ENCODE peak calls at places on chromosomes 4 and X, in four cellular contexts. One of them, this sample, is unnamed.

GRCh38 chrX:2967998-2968909 is 38.1 kb upstream of the ARSH start:
- DNase-seq in K562: no peak
- DNase-seq in GM12878: no peak
- DNase-seq in H1: no peak
- DNase-seq in this sample: no peak

GRCh38 chrX:118437283-118437682 is 58.3 kb upstream of the DOCK11 start:
- DNase-seq in GM12878: no peak
- DNase-seq in H1: no peak
- DNase-seq in K562: no peak
- DNase-seq in this sample: no peak

GRCh38 chr4:139710073-139710472 is 44.5 kb downstream of the MGST2 start:
- DNase-seq in K562: no peak
- DNase-seq in GM12878: no peak
- DNase-seq in H1: no peak
- DNase-seq in this sample: no peak

GRCh38 chr4:128279624-128280225 is 7.9 kb downstream of the PGRMC2 start:
- DNase-seq in GM12878: no peak
- DNase-seq in K562: no peak
- DNase-seq in H1: no peak
- DNase-seq in this sample: no peak

GRCh38 chr4:158171456-158171790 is 1.4 kb downstream of the GASK1B start:
- DNase-seq in GM12878: no peak
- DNase-seq in H1: no peak
- DNase-seq in K562: no peak
- DNase-seq in this sample: no peak

GRCh38 chr4:15153662-15154061 is 151.4 kb downstream of the CPEB2 start:
- DNase-seq in K562: peak; percentile 42
- DNase-seq in GM12878: no peak
- DNase-seq in H1: no peak
- DNase-seq in this sample: no peak

GRCh38 chr4:185280608-185281007 is 71.2 kb downstream of the SNX25 start:
- DNase-seq in GM12878: no peak
- DNase-seq in K562: no peak
- DNase-seq in H1: no peak
- DNase-seq in this sample: no peak

GRCh38 chrX:50638123-50638522 is 167.5 kb upstream of the DGKK start:
- DNase-seq in GM12878: no peak
- DNase-seq in H1: no peak
- DNase-seq in K562: no peak
- DNase-seq in this sample: no peak

GRCh38 chrX:155071694-155072215 is 447 bp downstream of the BRCC3 start:
- DNase-seq in GM12878: no peak
- DNase-seq in K562: no peak
- DNase-seq in H1: no peak
- DNase-seq in this sample: no peak

GRCh38 chr4:169337510-169337909 is 66.8 kb upstream of the SH3RF1 start:
- DNase-seq in H1: no peak
- DNase-seq in K562: no peak
- DNase-seq in GM12878: no peak
- DNase-seq in this sample: no peak

GRCh38 chr4:136078971-136079370 is 1453.3 kb downstream of the PCDH18 start:
- DNase-seq in GM12878: no peak
- DNase-seq in K562: no peak
- DNase-seq in H1: no peak
- DNase-seq in this sample: no peak

GRCh38 chrX:77572322-77572721 is 125.1 kb downstream of the FGF16 start:
- DNase-seq in K562: no peak
- DNase-seq in H1: no peak
- DNase-seq in GM12878: no peak
- DNase-seq in this sample: no peak

GRCh38 chr4:20778896-20779295 is 78.6 kb downstream of the PACRGL start:
- DNase-seq in H1: no peak
- DNase-seq in K562: no peak
- DNase-seq in GM12878: no peak
- DNase-seq in this sample: no peak

DNA sequence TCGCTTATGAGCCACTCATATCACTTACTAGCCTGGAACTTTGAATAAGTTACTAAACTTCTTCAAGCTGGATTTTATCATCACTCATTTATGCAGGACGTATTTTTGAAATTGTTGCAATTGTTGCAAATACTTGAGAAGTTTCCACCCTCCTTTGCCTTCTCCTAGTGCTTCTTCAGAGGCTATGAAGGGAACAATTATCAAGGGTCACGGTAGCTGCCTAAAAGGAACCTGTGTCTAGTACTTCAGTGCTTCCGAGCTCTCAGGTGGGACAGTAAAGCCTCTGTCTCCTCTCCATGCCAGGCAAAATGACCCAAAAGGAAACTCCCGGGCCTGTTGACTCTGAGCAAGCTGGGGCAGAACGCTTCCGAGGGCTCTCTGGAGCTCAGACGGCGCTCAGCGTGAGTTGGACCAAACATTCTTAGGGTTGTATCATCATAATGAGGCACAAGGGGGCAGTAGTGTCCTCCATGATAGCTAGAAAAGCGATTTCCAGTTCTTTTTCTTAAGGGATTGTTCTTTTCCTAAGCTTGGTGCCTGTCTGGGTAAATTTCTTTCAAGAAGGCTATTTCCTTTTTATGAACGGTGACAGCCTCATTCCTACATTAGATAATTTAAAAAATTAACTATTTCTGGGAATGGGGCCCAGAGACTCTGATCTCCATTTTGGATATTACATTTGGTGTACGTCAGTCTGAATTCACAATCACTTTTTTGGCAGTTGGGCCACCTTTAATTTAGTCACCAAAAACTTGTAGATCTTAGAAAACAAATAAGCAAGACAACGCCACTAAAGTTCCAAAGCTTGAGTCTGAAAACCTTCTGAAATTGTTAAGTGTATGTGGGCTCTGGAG is 73.1 kb downstream of the PACRGL start:
- DNase-seq in GM12878: no peak
- DNase-seq in H1: peak; percentile 49
- DNase-seq in K562: peak; percentile 49
- DNase-seq in this sample: peak; percentile 32
- TF ChIP-seq SIN3A in GM12878: no peak
- TF ChIP-seq SIN3A in H1: no peak
- TF ChIP-seq SIN3A in K562: no peak
- TF ChIP-seq SIN3A in this sample: no peak

GRCh38 chrX:53441531-53442321 is 7.6 kb upstream of the HSD17B10 start:
- DNase-seq in H1: no peak
- DNase-seq in GM12878: peak; percentile 38
- DNase-seq in K562: no peak
- DNase-seq in this sample: peak; percentile 71
- TF ChIP-seq EGR1 in H1: no peak
- TF ChIP-seq EGR1 in GM12878: no peak
- TF ChIP-seq EGR1 in K562: no peak
- TF ChIP-seq EGR1 in this sample: no peak

GRCh38 chrX:148540114-148540513 is 39.7 kb downstream of the AFF2 start:
- DNase-seq in H1: no peak
- DNase-seq in K562: no peak
- DNase-seq in GM12878: no peak
- DNase-seq in this sample: no peak
- H3K4me2 ChIP-seq in H1: no peak overlapping the region
- H3K4me2 ChIP-seq in K562: no peak overlapping the region
- H3K4me2 ChIP-seq in GM12878: no peak overlapping the region
- H3K4me2 ChIP-seq in this sample: no peak overlapping the region

GRCh38 chr4:54218736-54219135 is 10.4 kb upstream of the PDGFRA start:
- DNase-seq in K562: no peak
- DNase-seq in H1: no peak
- DNase-seq in GM12878: no peak
- DNase-seq in this sample: no peak
- TF ChIP-seq SIN3A in K562: no peak
- TF ChIP-seq SIN3A in H1: no peak
- TF ChIP-seq SIN3A in GM12878: no peak
- TF ChIP-seq SIN3A in this sample: no peak

GRCh38 chrX:137194164-137194563 is 160.4 kb upstream of the GPR101 start:
- DNase-seq in K562: peak; percentile 5
- DNase-seq in GM12878: peak; percentile 1
- DNase-seq in H1: peak; percentile 3
- DNase-seq in this sample: peak; percentile 16
- TF ChIP-seq EGR1 in K562: no peak
- TF ChIP-seq EGR1 in GM12878: no peak
- TF ChIP-seq EGR1 in H1: no peak
- TF ChIP-seq EGR1 in this sample: no peak

GRCh38 chr4:24002641-24002966 is 112.8 kb upstream of the PPARGC1A start:
- DNase-seq in K562: no peak
- DNase-seq in H1: no peak
- DNase-seq in GM12878: no peak
- DNase-seq in this sample: no peak

GRCh38 chr4:24006269-24006668 is 116.4 kb upstream of the PPARGC1A start:
- DNase-seq in K562: no peak
- DNase-seq in H1: no peak
- DNase-seq in GM12878: no peak
- DNase-seq in this sample: no peak

GRCh38 chr4:24001945-24002640 is 112.2 kb upstream of the PPARGC1A start:
- DNase-seq in H1: no peak
- DNase-seq in K562: no peak
- DNase-seq in GM12878: no peak
- DNase-seq in this sample: no peak

GRCh38 chr4:24003476-24003875 is 113.6 kb upstream of the PPARGC1A start:
- DNase-seq in K562: no peak
- DNase-seq in H1: no peak
- DNase-seq in GM12878: no peak
- DNase-seq in this sample: no peak

GRCh38 chr4:24003926-24004325 is 114.1 kb upstream of the PPARGC1A start:
- DNase-seq in K562: no peak
- DNase-seq in H1: no peak
- DNase-seq in GM12878: no peak
- DNase-seq in this sample: no peak
- H3K4me2 ChIP-seq in K562: no peak overlapping the region
- H3K4me2 ChIP-seq in H1: no peak overlapping the region
- H3K4me2 ChIP-seq in GM12878: no peak overlapping the region
- H3K4me2 ChIP-seq in this sample: no peak overlapping the region

GRCh38 chr4:39614487-39615162 is 24.0 kb downstream of the SMIM14 start:
- DNase-seq in GM12878: no peak
- DNase-seq in K562: no peak
- DNase-seq in H1: no peak
- DNase-seq in this sample: no peak
- TF ChIP-seq SIN3A in GM12878: no peak
- TF ChIP-seq SIN3A in K562: no peak
- TF ChIP-seq SIN3A in H1: no peak
- TF ChIP-seq SIN3A in this sample: no peak

DNA sequence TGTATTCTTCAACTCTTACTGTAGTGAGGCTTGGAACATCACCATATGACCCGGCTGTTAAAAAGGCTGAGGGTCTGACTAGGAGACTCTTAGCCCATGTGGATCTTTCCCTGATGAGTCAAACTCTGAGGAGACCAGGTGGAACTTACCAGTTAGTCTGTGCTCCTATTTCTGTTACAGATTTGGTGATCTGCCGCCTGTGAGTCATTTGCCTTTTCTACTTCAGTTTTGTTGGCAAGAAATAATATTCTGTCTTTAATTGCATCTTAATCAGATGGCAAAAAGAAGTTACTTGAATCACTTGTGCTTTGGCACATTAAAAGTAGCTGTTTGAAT is 48.4 kb downstream of the MTM1 start:
- DNase-seq in GM12878: no peak
- DNase-seq in H1: no peak
- DNase-seq in K562: no peak
- DNase-seq in this sample: no peak
- TF ChIP-seq EGR1 in GM12878: no peak
- TF ChIP-seq EGR1 in H1: no peak
- TF ChIP-seq EGR1 in K562: no peak
- TF ChIP-seq EGR1 in this sample: no peak

DNA sequence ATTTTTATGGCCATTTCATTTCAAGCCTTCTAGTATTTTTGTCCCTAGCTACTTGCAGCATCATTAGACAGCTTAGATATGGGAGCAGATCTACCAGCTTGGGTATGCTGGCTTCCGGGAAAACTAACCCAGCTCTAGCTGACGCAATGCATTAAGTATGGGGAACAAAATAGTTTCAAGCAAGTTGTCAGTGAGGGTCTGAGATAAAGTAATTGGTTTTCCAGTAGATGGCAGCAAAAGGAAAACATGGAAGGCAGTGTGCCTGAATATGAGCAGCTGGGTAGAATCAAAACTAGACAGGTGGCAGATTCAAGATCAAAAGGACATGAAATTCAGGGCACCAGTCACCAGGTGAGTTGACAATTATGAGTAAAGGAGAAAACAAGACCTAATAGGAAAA is 340.9 kb upstream of the CTSO start:
- DNase-seq in GM12878: no peak
- DNase-seq in H1: peak; percentile 13
- DNase-seq in K562: no peak
- DNase-seq in this sample: peak; percentile 76
- H3K4me2 ChIP-seq in GM12878: no peak overlapping the region
- H3K4me2 ChIP-seq in H1: no peak overlapping the region
- H3K4me2 ChIP-seq in K562: no peak overlapping the region
- H3K4me2 ChIP-seq in this sample: peak overlapping the region; percentile 37

This sample was measured in HCT116.